ENCODE peak calls at places on chromosomes 12 and 14, in ten cellular contexts. One of them, this sample, is unnamed.

GRCh38 chr14:106436310-106436905 is 910.0 kb downstream of the TMEM121 start:
- DNase-seq in SJSA1: no peak
- DNase-seq in activated T-cell treated with anti-CD3 and anti-CD28 coated beads, Interleukin-2, amount 50 U/mL, for 72 hours: peak
- DNase-seq in NCI-H748 treated with DMSO at 0.1 percent for 48 hours: peak
- DNase-seq in NCI-H345: peak
- DNase-seq in NCI-H226: no peak
- DNase-seq in hepatocyte: no peak
- DNase-seq in stimulated activated CD8-positive, alpha-beta memory T cell treated with anti-CD3 and anti-CD28 coated beads, Interleukin-7, amount 100 ng/mL, for 24 hours: peak
- DNase-seq in activated CD8-positive, alpha-beta T cell treated with anti-CD3 and anti-CD28 coated beads for 36 hours: no peak
- DNase-seq in ovary: no peak
- DNase-seq in this sample: peak

GRCh38 chr12:25327321-25327720 is 76.6 kb upstream of the KRAS start:
- DNase-seq in activated CD8-positive, alpha-beta T cell treated with anti-CD3 and anti-CD28 coated beads for 36 hours: no peak
- DNase-seq in NCI-H748 treated with DMSO at 0.1 percent for 48 hours: no peak
- DNase-seq in ovary: no peak
- DNase-seq in NCI-H345: no peak
- DNase-seq in stimulated activated CD8-positive, alpha-beta memory T cell treated with anti-CD3 and anti-CD28 coated beads, Interleukin-7, amount 100 ng/mL, for 24 hours: no peak
- DNase-seq in hepatocyte: no peak
- DNase-seq in NCI-H226: no peak
- DNase-seq in SJSA1: no peak
- DNase-seq in activated T-cell treated with anti-CD3 and anti-CD28 coated beads, Interleukin-2, amount 50 U/mL, for 72 hours: no peak
- DNase-seq in this sample: no peak

GRCh38 chr12:116534341-116535121 is 24.6 kb upstream of the MAP1LC3B2 start:
- DNase-seq in SJSA1: no peak
- DNase-seq in stimulated activated CD8-positive, alpha-beta memory T cell treated with anti-CD3 and anti-CD28 coated beads, Interleukin-7, amount 100 ng/mL, for 24 hours: no peak
- DNase-seq in NCI-H226: no peak
- DNase-seq in NCI-H748 treated with DMSO at 0.1 percent for 48 hours: no peak
- DNase-seq in activated T-cell treated with anti-CD3 and anti-CD28 coated beads, Interleukin-2, amount 50 U/mL, for 72 hours: no peak
- DNase-seq in activated CD8-positive, alpha-beta T cell treated with anti-CD3 and anti-CD28 coated beads for 36 hours: no peak
- DNase-seq in hepatocyte: peak
- DNase-seq in ovary: peak
- DNase-seq in NCI-H345: peak
- DNase-seq in this sample: no peak

GRCh38 chr12:76144253-76144564 is 59.7 kb upstream of the NAP1L1 start:
- DNase-seq in activated T-cell treated with anti-CD3 and anti-CD28 coated beads, Interleukin-2, amount 50 U/mL, for 72 hours: no peak
- DNase-seq in stimulated activated CD8-positive, alpha-beta memory T cell treated with anti-CD3 and anti-CD28 coated beads, Interleukin-7, amount 100 ng/mL, for 24 hours: no peak
- DNase-seq in NCI-H345: peak
- DNase-seq in activated CD8-positive, alpha-beta T cell treated with anti-CD3 and anti-CD28 coated beads for 36 hours: peak
- DNase-seq in NCI-H226: peak
- DNase-seq in ovary: no peak
- DNase-seq in NCI-H748 treated with DMSO at 0.1 percent for 48 hours: no peak
- DNase-seq in hepatocyte: peak
- DNase-seq in SJSA1: no peak
- DNase-seq in this sample: peak

GRCh38 chr12:109461846-109462766 is 15.0 kb downstream of the KCTD10 start:
- DNase-seq in NCI-H345: no peak
- DNase-seq in hepatocyte: peak
- DNase-seq in SJSA1: peak
- DNase-seq in stimulated activated CD8-positive, alpha-beta memory T cell treated with anti-CD3 and anti-CD28 coated beads, Interleukin-7, amount 100 ng/mL, for 24 hours: no peak
- DNase-seq in activated CD8-positive, alpha-beta T cell treated with anti-CD3 and anti-CD28 coated beads for 36 hours: no peak
- DNase-seq in ovary: peak
- DNase-seq in activated T-cell treated with anti-CD3 and anti-CD28 coated beads, Interleukin-2, amount 50 U/mL, for 72 hours: no peak
- DNase-seq in NCI-H748 treated with DMSO at 0.1 percent for 48 hours: no peak
- DNase-seq in NCI-H226: peak
- DNase-seq in this sample: peak

GRCh38 chr12:119202121-119202527 is 23.4 kb downstream of the HSPB8 start:
- DNase-seq in NCI-H748 treated with DMSO at 0.1 percent for 48 hours: no peak
- DNase-seq in stimulated activated CD8-positive, alpha-beta memory T cell treated with anti-CD3 and anti-CD28 coated beads, Interleukin-7, amount 100 ng/mL, for 24 hours: no peak
- DNase-seq in activated CD8-positive, alpha-beta T cell treated with anti-CD3 and anti-CD28 coated beads for 36 hours: no peak
- DNase-seq in NCI-H226: no peak
- DNase-seq in activated T-cell treated with anti-CD3 and anti-CD28 coated beads, Interleukin-2, amount 50 U/mL, for 72 hours: no peak
- DNase-seq in NCI-H345: peak
- DNase-seq in SJSA1: no peak
- DNase-seq in ovary: no peak
- DNase-seq in hepatocyte: no peak
- DNase-seq in this sample: no peak

GRCh38 chr12:114729731-114730130 is 45.8 kb upstream of the TBX3 start:
- DNase-seq in activated T-cell treated with anti-CD3 and anti-CD28 coated beads, Interleukin-2, amount 50 U/mL, for 72 hours: no peak
- DNase-seq in ovary: no peak
- DNase-seq in SJSA1: no peak
- DNase-seq in stimulated activated CD8-positive, alpha-beta memory T cell treated with anti-CD3 and anti-CD28 coated beads, Interleukin-7, amount 100 ng/mL, for 24 hours: no peak
- DNase-seq in NCI-H345: no peak
- DNase-seq in activated CD8-positive, alpha-beta T cell treated with anti-CD3 and anti-CD28 coated beads for 36 hours: no peak
- DNase-seq in NCI-H226: peak
- DNase-seq in NCI-H748 treated with DMSO at 0.1 percent for 48 hours: no peak
- DNase-seq in hepatocyte: no peak
- DNase-seq in this sample: no peak

GRCh38 chr12:27505771-27506170 is 18.2 kb upstream of the PPFIBP1 start:
- DNase-seq in ovary: no peak
- DNase-seq in NCI-H226: no peak
- DNase-seq in NCI-H345: peak
- DNase-seq in hepatocyte: no peak
- DNase-seq in activated CD8-positive, alpha-beta T cell treated with anti-CD3 and anti-CD28 coated beads for 36 hours: no peak
- DNase-seq in activated T-cell treated with anti-CD3 and anti-CD28 coated beads, Interleukin-2, amount 50 U/mL, for 72 hours: no peak
- DNase-seq in NCI-H748 treated with DMSO at 0.1 percent for 48 hours: no peak
- DNase-seq in SJSA1: no peak
- DNase-seq in stimulated activated CD8-positive, alpha-beta memory T cell treated with anti-CD3 and anti-CD28 coated beads, Interleukin-7, amount 100 ng/mL, for 24 hours: no peak
- DNase-seq in this sample: no peak

GRCh38 chr12:13241833-13242232 is 45.3 kb downstream of the EMP1 start:
- DNase-seq in activated CD8-positive, alpha-beta T cell treated with anti-CD3 and anti-CD28 coated beads for 36 hours: no peak
- DNase-seq in SJSA1: no peak
- DNase-seq in stimulated activated CD8-positive, alpha-beta memory T cell treated with anti-CD3 and anti-CD28 coated beads, Interleukin-7, amount 100 ng/mL, for 24 hours: no peak
- DNase-seq in NCI-H226: no peak
- DNase-seq in NCI-H748 treated with DMSO at 0.1 percent for 48 hours: no peak
- DNase-seq in ovary: no peak
- DNase-seq in NCI-H345: no peak
- DNase-seq in hepatocyte: peak
- DNase-seq in activated T-cell treated with anti-CD3 and anti-CD28 coated beads, Interleukin-2, amount 50 U/mL, for 72 hours: no peak
- DNase-seq in this sample: peak

GRCh38 chr12:112261559-112261958 is 120.7 kb downstream of the HECTD4 start:
- DNase-seq in NCI-H748 treated with DMSO at 0.1 percent for 48 hours: no peak
- DNase-seq in activated T-cell treated with anti-CD3 and anti-CD28 coated beads, Interleukin-2, amount 50 U/mL, for 72 hours: no peak
- DNase-seq in stimulated activated CD8-positive, alpha-beta memory T cell treated with anti-CD3 and anti-CD28 coated beads, Interleukin-7, amount 100 ng/mL, for 24 hours: no peak
- DNase-seq in ovary: no peak
- DNase-seq in NCI-H345: no peak
- DNase-seq in NCI-H226: peak
- DNase-seq in hepatocyte: no peak
- DNase-seq in SJSA1: no peak
- DNase-seq in activated CD8-positive, alpha-beta T cell treated with anti-CD3 and anti-CD28 coated beads for 36 hours: no peak
- DNase-seq in this sample: peak

GRCh38 chr14:29654910-29655590 is 272.6 kb downstream of the PRKD1 start:
- DNase-seq in activated T-cell treated with anti-CD3 and anti-CD28 coated beads, Interleukin-2, amount 50 U/mL, for 72 hours: no peak
- DNase-seq in stimulated activated CD8-positive, alpha-beta memory T cell treated with anti-CD3 and anti-CD28 coated beads, Interleukin-7, amount 100 ng/mL, for 24 hours: no peak
- DNase-seq in ovary: no peak
- DNase-seq in NCI-H345: no peak
- DNase-seq in NCI-H748 treated with DMSO at 0.1 percent for 48 hours: no peak
- DNase-seq in NCI-H226: peak
- DNase-seq in activated CD8-positive, alpha-beta T cell treated with anti-CD3 and anti-CD28 coated beads for 36 hours: no peak
- DNase-seq in SJSA1: no peak
- DNase-seq in hepatocyte: no peak
- DNase-seq in this sample: no peak

GRCh38 chr12:55818886-55819285 is 1.0 kb downstream of the ORMDL2 start:
- DNase-seq in stimulated activated CD8-positive, alpha-beta memory T cell treated with anti-CD3 and anti-CD28 coated beads, Interleukin-7, amount 100 ng/mL, for 24 hours: no peak
- DNase-seq in NCI-H748 treated with DMSO at 0.1 percent for 48 hours: no peak
- DNase-seq in NCI-H226: no peak
- DNase-seq in SJSA1: no peak
- DNase-seq in hepatocyte: no peak
- DNase-seq in activated CD8-positive, alpha-beta T cell treated with anti-CD3 and anti-CD28 coated beads for 36 hours: no peak
- DNase-seq in ovary: no peak
- DNase-seq in activated T-cell treated with anti-CD3 and anti-CD28 coated beads, Interleukin-2, amount 50 U/mL, for 72 hours: no peak
- DNase-seq in NCI-H345: no peak
- DNase-seq in this sample: no peak

GRCh38 chr12:22544038-22544979 is at the start of gene C2CD5:
- DNase-seq in stimulated activated CD8-positive, alpha-beta memory T cell treated with anti-CD3 and anti-CD28 coated beads, Interleukin-7, amount 100 ng/mL, for 24 hours: peak
- DNase-seq in NCI-H345: peak
- DNase-seq in NCI-H226: peak
- DNase-seq in NCI-H748 treated with DMSO at 0.1 percent for 48 hours: peak
- DNase-seq in hepatocyte: peak
- DNase-seq in activated CD8-positive, alpha-beta T cell treated with anti-CD3 and anti-CD28 coated beads for 36 hours: peak
- DNase-seq in SJSA1: peak
- DNase-seq in activated T-cell treated with anti-CD3 and anti-CD28 coated beads, Interleukin-2, amount 50 U/mL, for 72 hours: peak
- DNase-seq in ovary: peak
- DNase-seq in this sample: peak

GRCh38 chr14:33282811-33283210 is 344.1 kb downstream of the NPAS3 start:
- DNase-seq in activated CD8-positive, alpha-beta T cell treated with anti-CD3 and anti-CD28 coated beads for 36 hours: no peak
- DNase-seq in stimulated activated CD8-positive, alpha-beta memory T cell treated with anti-CD3 and anti-CD28 coated beads, Interleukin-7, amount 100 ng/mL, for 24 hours: no peak
- DNase-seq in SJSA1: no peak
- DNase-seq in ovary: no peak
- DNase-seq in activated T-cell treated with anti-CD3 and anti-CD28 coated beads, Interleukin-2, amount 50 U/mL, for 72 hours: no peak
- DNase-seq in NCI-H226: no peak
- DNase-seq in hepatocyte: no peak
- DNase-seq in NCI-H345: no peak
- DNase-seq in NCI-H748 treated with DMSO at 0.1 percent for 48 hours: no peak
- DNase-seq in this sample: no peak

GRCh38 chr12:85765443-85765842 is 70.8 kb downstream of the RASSF9 start:
- DNase-seq in activated CD8-positive, alpha-beta T cell treated with anti-CD3 and anti-CD28 coated beads for 36 hours: no peak
- DNase-seq in SJSA1: no peak
- DNase-seq in activated T-cell treated with anti-CD3 and anti-CD28 coated beads, Interleukin-2, amount 50 U/mL, for 72 hours: no peak
- DNase-seq in NCI-H345: peak
- DNase-seq in NCI-H226: no peak
- DNase-seq in hepatocyte: no peak
- DNase-seq in NCI-H748 treated with DMSO at 0.1 percent for 48 hours: peak
- DNase-seq in stimulated activated CD8-positive, alpha-beta memory T cell treated with anti-CD3 and anti-CD28 coated beads, Interleukin-7, amount 100 ng/mL, for 24 hours: no peak
- DNase-seq in ovary: no peak
- DNase-seq in this sample: no peak

GRCh38 chr14:100673085-100673806 is 53.4 kb upstream of the DLK1 start:
- DNase-seq in stimulated activated CD8-positive, alpha-beta memory T cell treated with anti-CD3 and anti-CD28 coated beads, Interleukin-7, amount 100 ng/mL, for 24 hours: no peak
- DNase-seq in NCI-H345: peak
- DNase-seq in NCI-H748 treated with DMSO at 0.1 percent for 48 hours: peak
- DNase-seq in NCI-H226: no peak
- DNase-seq in activated T-cell treated with anti-CD3 and anti-CD28 coated beads, Interleukin-2, amount 50 U/mL, for 72 hours: no peak
- DNase-seq in hepatocyte: peak
- DNase-seq in ovary: no peak
- DNase-seq in activated CD8-positive, alpha-beta T cell treated with anti-CD3 and anti-CD28 coated beads for 36 hours: no peak
- DNase-seq in SJSA1: no peak
- DNase-seq in this sample: peak

GRCh38 chr14:34324363-34324795 is 137.7 kb downstream of the SPTSSA start:
- DNase-seq in NCI-H748 treated with DMSO at 0.1 percent for 48 hours: peak
- DNase-seq in activated CD8-positive, alpha-beta T cell treated with anti-CD3 and anti-CD28 coated beads for 36 hours: peak
- DNase-seq in NCI-H226: peak
- DNase-seq in SJSA1: peak
- DNase-seq in stimulated activated CD8-positive, alpha-beta memory T cell treated with anti-CD3 and anti-CD28 coated beads, Interleukin-7, amount 100 ng/mL, for 24 hours: no peak
- DNase-seq in ovary: no peak
- DNase-seq in hepatocyte: peak
- DNase-seq in NCI-H345: peak
- DNase-seq in activated T-cell treated with anti-CD3 and anti-CD28 coated beads, Interleukin-2, amount 50 U/mL, for 72 hours: peak
- DNase-seq in this sample: peak

GRCh38 chr12:7797698-7798398 is 8.6 kb downstream of the NANOG start:
- DNase-seq in activated T-cell treated with anti-CD3 and anti-CD28 coated beads, Interleukin-2, amount 50 U/mL, for 72 hours: no peak
- DNase-seq in stimulated activated CD8-positive, alpha-beta memory T cell treated with anti-CD3 and anti-CD28 coated beads, Interleukin-7, amount 100 ng/mL, for 24 hours: no peak
- DNase-seq in NCI-H748 treated with DMSO at 0.1 percent for 48 hours: no peak
- DNase-seq in NCI-H226: peak
- DNase-seq in ovary: no peak
- DNase-seq in SJSA1: no peak
- DNase-seq in hepatocyte: peak
- DNase-seq in activated CD8-positive, alpha-beta T cell treated with anti-CD3 and anti-CD28 coated beads for 36 hours: no peak
- DNase-seq in NCI-H345: no peak
- DNase-seq in this sample: no peak

GRCh38 chr14:99728981-99729451 is 44.9 kb downstream of the CYP46A1 start:
- DNase-seq in hepatocyte: no peak
- DNase-seq in activated CD8-positive, alpha-beta T cell treated with anti-CD3 and anti-CD28 coated beads for 36 hours: no peak
- DNase-seq in NCI-H226: no peak
- DNase-seq in NCI-H748 treated with DMSO at 0.1 percent for 48 hours: no peak
- DNase-seq in SJSA1: no peak
- DNase-seq in activated T-cell treated with anti-CD3 and anti-CD28 coated beads, Interleukin-2, amount 50 U/mL, for 72 hours: no peak
- DNase-seq in stimulated activated CD8-positive, alpha-beta memory T cell treated with anti-CD3 and anti-CD28 coated beads, Interleukin-7, amount 100 ng/mL, for 24 hours: no peak
- DNase-seq in ovary: peak
- DNase-seq in NCI-H345: no peak
- DNase-seq in this sample: no peak

GRCh38 chr12:5779401-5779800 is 165.7 kb downstream of the ANO2 start:
- DNase-seq in activated T-cell treated with anti-CD3 and anti-CD28 coated beads, Interleukin-2, amount 50 U/mL, for 72 hours: no peak
- DNase-seq in activated CD8-positive, alpha-beta T cell treated with anti-CD3 and anti-CD28 coated beads for 36 hours: no peak
- DNase-seq in NCI-H748 treated with DMSO at 0.1 percent for 48 hours: no peak
- DNase-seq in stimulated activated CD8-positive, alpha-beta memory T cell treated with anti-CD3 and anti-CD28 coated beads, Interleukin-7, amount 100 ng/mL, for 24 hours: no peak
- DNase-seq in hepatocyte: no peak
- DNase-seq in NCI-H226: no peak
- DNase-seq in SJSA1: no peak
- DNase-seq in ovary: no peak
- DNase-seq in NCI-H345: no peak
- DNase-seq in this sample: no peak

GRCh38 chr14:92657457-92658142 is 90.8 kb downstream of the LGMN start:
- DNase-seq in hepatocyte: no peak
- DNase-seq in NCI-H226: no peak
- DNase-seq in activated CD8-positive, alpha-beta T cell treated with anti-CD3 and anti-CD28 coated beads for 36 hours: no peak
- DNase-seq in stimulated activated CD8-positive, alpha-beta memory T cell treated with anti-CD3 and anti-CD28 coated beads, Interleukin-7, amount 100 ng/mL, for 24 hours: no peak
- DNase-seq in NCI-H345: no peak
- DNase-seq in SJSA1: no peak
- DNase-seq in activated T-cell treated with anti-CD3 and anti-CD28 coated beads, Interleukin-2, amount 50 U/mL, for 72 hours: no peak
- DNase-seq in NCI-H748 treated with DMSO at 0.1 percent for 48 hours: no peak
- DNase-seq in ovary: no peak
- DNase-seq in this sample: no peak

GRCh38 chr12:6827982-6828670 is at the start of gene P3H3:
- DNase-seq in NCI-H345: peak
- DNase-seq in ovary: peak
- DNase-seq in NCI-H226: peak
- DNase-seq in stimulated activated CD8-positive, alpha-beta memory T cell treated with anti-CD3 and anti-CD28 coated beads, Interleukin-7, amount 100 ng/mL, for 24 hours: no peak
- DNase-seq in hepatocyte: peak
- DNase-seq in activated T-cell treated with anti-CD3 and anti-CD28 coated beads, Interleukin-2, amount 50 U/mL, for 72 hours: peak
- DNase-seq in activated CD8-positive, alpha-beta T cell treated with anti-CD3 and anti-CD28 coated beads for 36 hours: peak
- DNase-seq in NCI-H748 treated with DMSO at 0.1 percent for 48 hours: peak
- DNase-seq in SJSA1: no peak
- DNase-seq in this sample: no peak

GRCh38 chr12:71440393-71441349 is 1.1 kb downstream of the LGR5 start:
- DNase-seq in activated T-cell treated with anti-CD3 and anti-CD28 coated beads, Interleukin-2, amount 50 U/mL, for 72 hours: no peak
- DNase-seq in NCI-H226: no peak
- DNase-seq in SJSA1: no peak
- DNase-seq in stimulated activated CD8-positive, alpha-beta memory T cell treated with anti-CD3 and anti-CD28 coated beads, Interleukin-7, amount 100 ng/mL, for 24 hours: no peak
- DNase-seq in activated CD8-positive, alpha-beta T cell treated with anti-CD3 and anti-CD28 coated beads for 36 hours: peak
- DNase-seq in NCI-H345: peak
- DNase-seq in ovary: no peak
- DNase-seq in hepatocyte: peak
- DNase-seq in NCI-H748 treated with DMSO at 0.1 percent for 48 hours: no peak
- DNase-seq in this sample: peak

GRCh38 chr12:29082522-29082921 is 66.6 kb upstream of the FAR2 start:
- DNase-seq in NCI-H226: no peak
- DNase-seq in stimulated activated CD8-positive, alpha-beta memory T cell treated with anti-CD3 and anti-CD28 coated beads, Interleukin-7, amount 100 ng/mL, for 24 hours: no peak
- DNase-seq in NCI-H345: no peak
- DNase-seq in hepatocyte: no peak
- DNase-seq in activated CD8-positive, alpha-beta T cell treated with anti-CD3 and anti-CD28 coated beads for 36 hours: no peak
- DNase-seq in ovary: no peak
- DNase-seq in SJSA1: no peak
- DNase-seq in NCI-H748 treated with DMSO at 0.1 percent for 48 hours: no peak
- DNase-seq in activated T-cell treated with anti-CD3 and anti-CD28 coated beads, Interleukin-2, amount 50 U/mL, for 72 hours: peak
- DNase-seq in this sample: no peak

GRCh38 chr14:93078830-93079229 is 36.9 kb downstream of the ITPK1 start:
- DNase-seq in NCI-H748 treated with DMSO at 0.1 percent for 48 hours: no peak
- DNase-seq in NCI-H345: no peak
- DNase-seq in NCI-H226: no peak
- DNase-seq in hepatocyte: no peak
- DNase-seq in activated CD8-positive, alpha-beta T cell treated with anti-CD3 and anti-CD28 coated beads for 36 hours: no peak
- DNase-seq in SJSA1: peak
- DNase-seq in activated T-cell treated with anti-CD3 and anti-CD28 coated beads, Interleukin-2, amount 50 U/mL, for 72 hours: no peak
- DNase-seq in ovary: no peak
- DNase-seq in stimulated activated CD8-positive, alpha-beta memory T cell treated with anti-CD3 and anti-CD28 coated beads, Interleukin-7, amount 100 ng/mL, for 24 hours: no peak
- DNase-seq in this sample: no peak

GRCh38 chr12:120821878-120822277 is 82.3 kb downstream of the SPPL3 start:
- DNase-seq in ovary: no peak
- DNase-seq in activated CD8-positive, alpha-beta T cell treated with anti-CD3 and anti-CD28 coated beads for 36 hours: no peak
- DNase-seq in SJSA1: no peak
- DNase-seq in NCI-H748 treated with DMSO at 0.1 percent for 48 hours: no peak
- DNase-seq in activated T-cell treated with anti-CD3 and anti-CD28 coated beads, Interleukin-2, amount 50 U/mL, for 72 hours: no peak
- DNase-seq in stimulated activated CD8-positive, alpha-beta memory T cell treated with anti-CD3 and anti-CD28 coated beads, Interleukin-7, amount 100 ng/mL, for 24 hours: no peak
- DNase-seq in hepatocyte: no peak
- DNase-seq in NCI-H345: no peak
- DNase-seq in NCI-H226: no peak
- DNase-seq in this sample: no peak

GRCh38 chr12:66684222-66684621 is 5.3 kb upstream of the GRIP1 start:
- DNase-seq in hepatocyte: no peak
- DNase-seq in NCI-H226: no peak
- DNase-seq in NCI-H345: no peak
- DNase-seq in activated T-cell treated with anti-CD3 and anti-CD28 coated beads, Interleukin-2, amount 50 U/mL, for 72 hours: no peak
- DNase-seq in stimulated activated CD8-positive, alpha-beta memory T cell treated with anti-CD3 and anti-CD28 coated beads, Interleukin-7, amount 100 ng/mL, for 24 hours: no peak
- DNase-seq in SJSA1: no peak
- DNase-seq in ovary: no peak
- DNase-seq in NCI-H748 treated with DMSO at 0.1 percent for 48 hours: no peak
- DNase-seq in activated CD8-positive, alpha-beta T cell treated with anti-CD3 and anti-CD28 coated beads for 36 hours: no peak
- DNase-seq in this sample: no peak

GRCh38 chr12:111673503-111673902 is 12.3 kb downstream of the BRAP start:
- DNase-seq in SJSA1: no peak
- DNase-seq in ovary: peak
- DNase-seq in activated T-cell treated with anti-CD3 and anti-CD28 coated beads, Interleukin-2, amount 50 U/mL, for 72 hours: no peak
- DNase-seq in NCI-H226: no peak
- DNase-seq in NCI-H748 treated with DMSO at 0.1 percent for 48 hours: no peak
- DNase-seq in stimulated activated CD8-positive, alpha-beta memory T cell treated with anti-CD3 and anti-CD28 coated beads, Interleukin-7, amount 100 ng/mL, for 24 hours: no peak
- DNase-seq in NCI-H345: no peak
- DNase-seq in hepatocyte: peak
- DNase-seq in activated CD8-positive, alpha-beta T cell treated with anti-CD3 and anti-CD28 coated beads for 36 hours: no peak
- DNase-seq in this sample: peak